ENCODE peak calls at places on chromosomes 1 and 21, in five cellular contexts. P is fibroblast of pulmonary artery; T is GM20000; V is stimulated activated CD4-positive, alpha-beta T cell treated with anti-CD3 and anti-CD28 coated beads, Interleukin-12 subunit alpha, Interleukin-12 subunit beta, amount 100 ng/mL, for 4 hours; O is T-helper 9 cell. J is an unnamed sample.

GRCh38 chr1:84861988-84862644 is 30.9 kb downstream of the LPAR3 start:
- DNase-seq in O (no peak), P (no peak), V (no peak), T (no peak), J (no peak)

GRCh38 chr21:31781737-31782136 is 49.8 kb upstream of the SCAF4 start:
- DNase-seq in V (no peak), O (no peak), T (no peak), P (peak), J (no peak)

GRCh38 chr1:1218524-1219200 is 4.7 kb upstream of the TNFRSF4 start:
- DNase-seq in V (no peak), P (no peak), O (no peak), T (no peak), J (no peak)

GRCh38 chr1:171817511-171818265 is 23.6 kb upstream of the DNM3 start:
- DNase-seq in V (no peak), O (no peak), T (peak), P (peak), J (no peak)

GRCh38 chr1:217106231-217106630 is 383.0 kb upstream of the ESRRG start:
- DNase-seq in O (no peak), V (no peak), P (no peak), T (no peak), J (no peak)

GRCh38 chr1:113252166-113252565 is 138.1 kb upstream of the MAGI3 start:
- DNase-seq in T (no peak), P (no peak), V (no peak), O (no peak), J (no peak)

GRCh38 chr21:33116669-33117267 is 46.8 kb downstream of the OLIG1 start:
- DNase-seq in T (no peak), P (no peak), V (no peak), O (no peak), J (peak)

GRCh38 chr1:39142394-39143060 is 62.0 kb upstream of the MACF1 start:
- DNase-seq in O (no peak), P (no peak), V (no peak), T (no peak), J (no peak)

GRCh38 chr1:7345516-7345915 is 425.6 kb upstream of the VAMP3 start:
- DNase-seq in O (no peak), T (no peak), V (no peak), P (no peak), J (no peak)

GRCh38 chr1:223417444-223417843 is 24.2 kb downstream of the CCDC185 start:
- DNase-seq in T (no peak), V (no peak), O (no peak), P (no peak), J (no peak)

GRCh38 chr1:61287734-61288133 is 205.4 kb downstream of the NFIA start:
- DNase-seq in O (no peak), V (no peak), P (peak), T (no peak), J (no peak)

GRCh38 chr1:24948072-24948827 is 18.2 kb upstream of the RUNX3 start:
- DNase-seq in T (no peak), V (no peak), O (no peak), P (no peak), J (no peak)

GRCh38 chr1:3281735-3282134 is 172.7 kb upstream of the ARHGEF16 start:
- DNase-seq in O (no peak), V (no peak), P (no peak), T (no peak), J (no peak)

GRCh38 chr1:75472971-75473603 is 137.8 kb downstream of the SLC44A5 start:
- DNase-seq in P (peak), T (no peak), O (no peak), V (no peak), J (no peak)

GRCh38 chr21:24411429-24411828 is 1195.9 kb downstream of the MRPL39 start:
- DNase-seq in P (no peak), T (no peak), V (no peak), O (no peak), J (no peak)

GRCh38 chr1:115982399-115982798 is 6.1 kb downstream of the SLC22A15 start:
- DNase-seq in P (no peak), V (no peak), T (peak), O (no peak), J (no peak)

GRCh38 chr1:37846634-37847339 is 12.6 kb downstream of the MTF1 start:
- DNase-seq in P (no peak), T (no peak), V (no peak), O (no peak), J (no peak)

GRCh38 chr1:160400284-160400645 is at the start of gene VANGL2:
- DNase-seq in V (peak), P (peak), O (peak), T (peak), J (no peak)

GRCh38 chr1:162703708-162704107 is 71.4 kb downstream of the DDR2 start:
- DNase-seq in P (no peak), V (no peak), T (no peak), O (no peak), J (no peak)

GRCh38 chr1:229624906-229625871 is 733 bp downstream of the TAF5L start:
- DNase-seq in O (peak), T (peak), P (peak), V (peak), J (peak)

GRCh38 chr1:175744833-175745232 is 1.4 kb upstream of the TNR start:
- DNase-seq in P (no peak), T (no peak), V (no peak), O (no peak), J (no peak)

GRCh38 chr1:114082047-114082630 is 71.5 kb downstream of the SYT6 start:
- DNase-seq in T (no peak), O (no peak), P (no peak), V (no peak), J (no peak)

GRCh38 chr1:107536266-107536665 is 395.4 kb downstream of the NTNG1 start:
- DNase-seq in T (no peak), O (no peak), V (no peak), P (no peak), J (no peak)

GRCh38 chr21:31159808-31160207 is 121.5 kb upstream of the KRTAP19-8 start:
- DNase-seq in O (no peak), T (no peak), P (no peak), V (no peak), J (no peak)

GRCh38 chr1:6414881-6415280 is 4.8 kb downstream of the HES2 start:
- DNase-seq in V (no peak), T (no peak), O (no peak), P (no peak), J (no peak)